ENCODE peak calls at places on chromosomes 13 and 19, in four cellular contexts. R, T, Y and J are unnamed samples.

GRCh38 chr13:41938918-41939317 is 22.0 kb downstream of the VWA8 start:
- DNase-seq in T (no peak), Y (no peak), R (no peak), J (no peak)

GRCh38 chr19:57708641-57709354 is at the start of gene ZNF154:
- DNase-seq in T (peak; percentile 26), R (no peak), Y (no peak), J (peak; percentile 20)

GRCh38 chr19:16897572-16898056 is 8.8 kb downstream of the F2RL3 start:
- DNase-seq in T (no peak), R (peak; percentile 53), Y (no peak), J (peak; percentile 91)

GRCh38 chr13:58025821-58026220 is 394.3 kb downstream of the PCDH17 start:
- DNase-seq in Y (no peak), T (no peak), R (no peak), J (no peak)

GRCh38 chr13:108924154-108924940 is 294.9 kb downstream of the MYO16 start:
- DNase-seq in T (no peak), R (no peak), Y (no peak), J (no peak)

GRCh38 chr13:25574437-25575426 is 203.0 kb downstream of the ATP8A2 start:
- DNase-seq in Y (no peak), T (peak; percentile 72), R (peak; percentile 81), J (peak; percentile 60)

GRCh38 chr19:47435196-47435595 is 15.9 kb upstream of the MEIS3 start:
- DNase-seq in R (no peak), T (no peak), Y (no peak), J (no peak)

GRCh38 chr13:97468331-97468730 is 34.4 kb downstream of the RAP2A start:
- DNase-seq in T (no peak), R (no peak), Y (no peak), J (no peak)

GRCh38 chr19:6069268-6069771 is 41.0 kb downstream of the RFX2 start:
- DNase-seq in T (no peak), Y (no peak), R (no peak), J (no peak)

GRCh38 chr13:101875717-101876393 is 423.4 kb downstream of the ITGBL1 start:
- DNase-seq in R (no peak), T (no peak), Y (no peak), J (no peak)

GRCh38 chr13:97079726-97080125 is 85.5 kb upstream of the OXGR1 start:
- DNase-seq in T (no peak), R (no peak), Y (no peak), J (no peak)

GRCh38 chr13:27654059-27654458 is 32.4 kb downstream of the POLR1D start:
- DNase-seq in T (no peak), R (no peak), Y (no peak), J (no peak)

GRCh38 chr19:7701654-7702457 is at the start of gene FCER2:
- DNase-seq in R (no peak), T (no peak), Y (no peak), J (no peak)

GRCh38 chr19:46951236-46951986 is 68.2 kb upstream of the NPAS1 start:
- DNase-seq in T (no peak), R (no peak), Y (no peak), J (no peak)

GRCh38 chr19:15136234-15136954 is 29.2 kb downstream of the SYDE1 start:
- DNase-seq in T (no peak), R (no peak), Y (no peak), J (no peak)

GRCh38 chr13:113584870-113585671 is 518 bp downstream of the TFDP1 start:
- DNase-seq in R (peak; percentile 24), Y (peak; percentile 72), T (no peak), J (no peak)

GRCh38 chr13:99312493-99312883 is 5.3 kb upstream of the GPR183 start:
- DNase-seq in R (no peak), Y (no peak), T (peak; percentile 55), J (peak; percentile 79)

GRCh38 chr13:59409211-59409610 is 754.5 kb downstream of the DIAPH3 start:
- DNase-seq in Y (no peak), T (peak; percentile 18), R (peak; percentile 84), J (no peak)

GRCh38 chr13:111534646-111535461 is 214.4 kb downstream of the TEX29 start:
- DNase-seq in R (no peak), T (no peak), Y (no peak), J (no peak)

GRCh38 chr13:113862191-113862765 is 1.6 kb downstream of the GAS6 start:
- DNase-seq in Y (no peak), R (no peak), T (peak; percentile 24), J (no peak)

GRCh38 chr13:114219406-114219805 is 15.3 kb upstream of the CDC16 start:
- DNase-seq in T (no peak), R (no peak), Y (no peak), J (no peak)

GRCh38 chr13:40146063-40146462 is 490.6 kb downstream of the COG6 start:
- DNase-seq in R (no peak), T (no peak), Y (no peak), J (no peak)

GRCh38 chr19:58166268-58166667 is 15.7 kb upstream of the ZNF329 start:
- DNase-seq in R (no peak), Y (no peak), T (no peak), J (no peak)

GRCh38 chr19:38034153-38034835 is 127.3 kb downstream of the SIPA1L3 start:
- DNase-seq in R (no peak), T (no peak), Y (no peak), J (no peak)

GRCh38 chr19:6393982-6394412 is 1.0 kb upstream of the GTF2F1 start:
- DNase-seq in R (no peak), T (no peak), Y (no peak), J (no peak)

GRCh38 chr19:860481-861098 is 1.1 kb downstream of the CFD start:
- DNase-seq in Y (peak; percentile 94), T (peak; percentile 60), R (peak; percentile 59), J (peak; percentile 74)

GRCh38 chr19:44303305-44303704 is 1.5 kb downstream of the ZNF235 start:
- DNase-seq in R (no peak), T (no peak), Y (no peak), J (no peak)
- H3K4me3 ChIP-seq in R (no peak overlapping the region), T (no peak overlapping the region), Y (no peak overlapping the region), J (no peak overlapping the region)

GRCh38 chr19:13839193-13839937 is 37.6 kb upstream of the NANOS3 start:
- DNase-seq in R (peak; percentile 89), Y (peak; percentile 97), T (peak; percentile 86), J (peak; percentile 96)

GRCh38 chr19:13842294-13843103 is 34.4 kb upstream of the NANOS3 start:
- DNase-seq in R (peak; percentile 85), Y (no peak), T (peak; percentile 90), J (peak; percentile 97)

GRCh38 chr19:13841339-13842293 is 35.3 kb upstream of the NANOS3 start:
- DNase-seq in Y (no peak), T (peak; percentile 91), R (peak; percentile 78), J (peak; percentile 91)

GRCh38 chr19:13839938-13840750 is 36.8 kb upstream of the NANOS3 start:
- DNase-seq in Y (no peak), R (peak; percentile 75), T (peak; percentile 71), J (peak; percentile 90)

GRCh38 chr19:13840751-13841338 is 36.1 kb upstream of the NANOS3 start:
- DNase-seq in T (no peak), Y (no peak), R (no peak), J (no peak)
- H3K4me1 ChIP-seq in T (peaks cover 31% of the 10 kb centered on the region), Y (peaks cover 86% of the 10 kb centered on the region), R (peaks cover 81% of the 10 kb centered on the region), J (peaks cover 53% of the 10 kb centered on the region)

DNA sequence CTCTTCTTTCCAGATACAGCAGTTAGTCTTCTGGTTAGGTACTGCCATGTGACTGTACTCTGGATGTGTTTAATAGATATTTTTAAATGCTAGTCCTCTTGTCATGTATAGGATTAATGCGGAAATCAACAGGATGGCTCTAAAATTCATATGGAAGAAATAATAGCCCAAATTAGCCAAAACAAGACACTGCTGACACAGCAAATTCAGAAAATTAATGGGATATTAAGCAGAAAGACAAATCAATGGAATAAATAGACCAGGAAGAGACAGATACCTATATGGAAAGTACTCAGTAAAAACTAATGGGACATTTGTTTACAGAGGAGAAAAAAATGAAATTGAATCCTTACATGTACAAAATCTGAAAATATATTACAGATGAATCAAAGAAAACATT is 679.3 kb upstream of the PCDH20 start:
- DNase-seq in T (no peak), R (no peak), Y (no peak), J (no peak)
- TF ChIP-seq POLR2AphosphoS5 in T (no peak), R (no peak), Y (no peak), J (no peak)

DNA sequence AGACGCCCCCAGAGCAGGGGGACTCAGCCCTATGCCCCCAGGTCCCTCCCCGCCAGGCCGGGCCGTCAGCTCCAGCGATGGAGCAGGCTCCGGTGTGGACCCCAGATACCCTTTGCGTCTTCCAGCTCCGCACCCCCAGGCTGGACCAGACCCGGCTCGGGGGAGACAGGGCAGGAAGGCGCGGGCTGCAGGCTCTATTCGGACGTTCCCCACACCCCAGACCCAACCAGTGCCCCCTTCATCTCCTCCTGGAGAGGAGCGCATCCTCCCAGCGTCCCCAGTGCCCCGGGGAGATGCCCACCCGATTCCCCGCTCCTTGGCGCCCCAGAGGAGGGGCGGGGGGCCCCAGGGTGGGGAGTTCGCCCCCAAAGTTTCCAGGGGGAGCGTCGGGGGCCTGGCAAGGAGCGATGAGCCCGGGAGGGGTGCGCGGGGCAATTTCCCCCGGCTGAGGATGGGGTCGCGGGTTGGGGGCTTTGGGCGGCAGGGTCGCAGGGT is 389 bp downstream of the LINGO3 start:
- DNase-seq in Y (no peak), R (no peak), T (no peak), J (peak; percentile 72)
- H3K4me3 ChIP-seq in Y (peak overlapping the region; percentile 18), R (no peak overlapping the region), T (peak overlapping the region; percentile 20), J (no peak overlapping the region)

GRCh38 chr19:18591735-18592385 is 3.3 kb downstream of the REX1BD start:
- DNase-seq in T (no peak), R (no peak), Y (no peak), J (peak; percentile 67)

GRCh38 chr19:18588611-18589379 is at the start of gene REX1BD:
- DNase-seq in Y (peak; percentile 96), T (peak; percentile 59), R (peak; percentile 80), J (peak; percentile 82)

GRCh38 chr19:18589380-18590272 is 1.0 kb downstream of the REX1BD start:
- DNase-seq in R (peak; percentile 74), T (peak; percentile 61), Y (no peak), J (peak; percentile 65)

GRCh38 chr19:18587962-18588610 is 512 bp upstream of the REX1BD start:
- DNase-seq in T (no peak), Y (no peak), R (no peak), J (no peak)

DNA sequence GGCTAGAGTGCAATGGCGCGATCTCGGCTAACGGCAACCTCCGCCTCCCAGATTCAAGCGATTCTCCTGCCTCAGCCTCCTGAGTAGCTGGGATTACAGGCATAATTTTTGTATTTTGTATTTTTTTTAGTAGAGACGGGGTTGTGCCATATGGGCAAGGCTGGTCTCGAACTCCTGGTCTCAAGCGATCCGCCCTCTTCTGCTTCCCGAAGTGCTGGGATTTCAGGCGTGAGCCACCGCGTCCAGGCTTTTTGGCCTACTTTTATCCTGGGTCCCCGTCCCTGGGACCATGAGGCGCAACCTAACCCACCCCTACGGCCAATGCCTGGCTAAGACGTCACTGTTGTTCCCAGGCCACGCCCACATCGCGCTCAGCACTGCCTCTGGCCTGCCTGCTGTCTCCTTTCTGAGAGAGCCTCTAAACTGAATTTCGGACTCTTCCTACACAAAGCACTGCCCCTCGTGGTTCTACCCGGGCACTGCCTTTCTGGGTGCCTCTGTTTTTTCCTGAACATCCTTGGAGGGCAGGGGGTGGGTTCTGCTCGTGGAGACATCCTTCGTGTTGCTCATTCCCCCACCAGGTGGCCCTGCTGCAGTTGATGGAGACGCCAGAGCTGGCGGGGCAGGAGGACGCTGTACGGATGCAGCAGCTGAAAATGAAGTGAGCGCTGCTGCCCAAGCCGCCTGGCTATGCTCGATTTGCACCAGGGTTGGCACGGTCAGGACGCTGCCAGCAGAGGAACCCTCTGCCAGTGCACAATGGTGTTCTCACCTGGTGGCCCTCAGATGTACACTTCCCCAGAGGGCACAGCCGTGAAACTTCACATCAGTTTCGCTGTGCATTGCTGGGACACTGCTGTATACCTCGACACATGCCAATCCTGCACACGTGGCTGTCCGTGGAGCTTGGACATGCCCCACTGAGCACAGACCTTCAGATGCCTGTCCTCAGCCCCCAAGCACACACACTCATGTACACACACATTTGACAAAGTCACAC is 2.0 kb downstream of the REX1BD start:
- DNase-seq in T (peak; percentile 82), R (no peak), Y (no peak), J (peak; percentile 46)
- H3K4me1 ChIP-seq in T (peaks cover 19% of the 10 kb centered on the region), R (peaks cover 53% of the 10 kb centered on the region), Y (peaks cover 54% of the 10 kb centered on the region), J (peaks cover 35% of the 10 kb centered on the region)